ENCODE peak calls at places on chromosomes 16 and 17, in eight cellular contexts. X, L, K, V, G, N, Q and S are unnamed samples.

GRCh38 chr16:15553313-15554088 is 89.5 kb downstream of the MARF1 start:
- DNase-seq in Q (no peak), V (no peak), G (peak), K (no peak), L (no peak), N (no peak), X (no peak), S (no peak)

GRCh38 chr16:86836503-86837125 is 258.3 kb downstream of the FOXL1 start:
- DNase-seq in N (no peak), K (no peak), L (no peak), V (no peak), Q (no peak), X (no peak), G (peak), S (no peak)

GRCh38 chr16:75138636-75139035 is 9.7 kb upstream of the ZFP1 start:
- DNase-seq in K (no peak), N (no peak), G (no peak), V (no peak), L (no peak), Q (no peak), X (no peak), S (no peak)

GRCh38 chr17:31494259-31495048 is 103.0 kb downstream of the RAB11FIP4 start:
- DNase-seq in K (peak), L (no peak), X (no peak), G (no peak), Q (no peak), N (peak), V (no peak), S (no peak)

GRCh38 chr17:50210249-50211225 is 9.1 kb upstream of the COL1A1 start:
- DNase-seq in G (peak), K (no peak), N (peak), L (no peak), X (peak), V (no peak), Q (peak), S (no peak)

GRCh38 chr17:52648995-52649394 is 490.5 kb upstream of the CA10 start:
- DNase-seq in L (no peak), K (no peak), V (no peak), N (no peak), G (no peak), X (no peak), Q (no peak), S (no peak)

GRCh38 chr16:273547-274421 is 2.0 kb downstream of the RGS11 start:
- DNase-seq in V (no peak), X (peak), K (no peak), Q (no peak), N (no peak), G (no peak), L (peak), S (no peak)

GRCh38 chr17:57874434-57875108 is 24.7 kb upstream of the MRPS23 start:
- DNase-seq in V (no peak), N (peak), Q (peak), G (peak), X (no peak), K (no peak), L (no peak), S (no peak)

GRCh38 chr17:15291674-15292361 is 26.7 kb upstream of the PMP22 start:
- DNase-seq in L (no peak), X (no peak), K (no peak), N (no peak), Q (no peak), V (no peak), G (peak), S (no peak)

GRCh38 chr17:75308732-75309629 is 19.7 kb upstream of the SLC25A19 start:
- DNase-seq in X (peak), L (peak), N (peak), V (no peak), Q (no peak), K (no peak), G (no peak), S (no peak)

GRCh38 chr17:47305302-47305923 is 18.3 kb upstream of the EFCAB13 start:
- DNase-seq in X (peak), K (no peak), G (peak), N (no peak), L (no peak), V (no peak), Q (no peak), S (no peak)

GRCh38 chr16:80663078-80663477 is 122.3 kb downstream of the DYNLRB2 start:
- DNase-seq in L (no peak), N (no peak), K (no peak), V (no peak), X (no peak), G (no peak), Q (no peak), S (no peak)
- TF ChIP-seq CTCF in L (no peak), N (no peak), K (no peak), V (no peak), X (no peak), G (no peak), Q (no peak), S (no peak)

GRCh38 chr16:29743475-29743826 is 2.3 kb downstream of the C16orf54 start:
- DNase-seq in V (no peak), N (peak), G (no peak), L (no peak), K (no peak), X (no peak), Q (no peak), S (no peak)

GRCh38 chr16:29745853-29746345 is at the start of gene C16orf54:
- DNase-seq in N (peak), G (no peak), L (peak), K (peak), Q (no peak), V (peak), X (no peak), S (no peak)

GRCh38 chr16:29743827-29744531 is 1.8 kb downstream of the C16orf54 start:
- DNase-seq in K (no peak), G (no peak), N (no peak), Q (no peak), X (no peak), V (no peak), L (no peak), S (no peak)

GRCh38 chr16:29744541-29745101 is 1.2 kb downstream of the C16orf54 start:
- DNase-seq in G (no peak), V (no peak), K (no peak), L (no peak), X (no peak), N (peak), Q (no peak), S (no peak)

GRCh38 chr16:29745126-29745852 is 501 bp downstream of the C16orf54 start:
- DNase-seq in Q (no peak), V (peak), K (peak), N (peak), G (no peak), X (no peak), L (no peak), S (no peak)
- TF ChIP-seq CTCF in Q (no peak), V (no peak), K (no peak), N (no peak), G (no peak), X (no peak), L (no peak), S (no peak)

GRCh38 chr17:78313735-78314648 is 45.9 kb downstream of the SOCS3 start:
- DNase-seq in V (peak), N (peak), X (peak), L (peak), G (peak), Q (peak), K (peak), S (peak)
- TF ChIP-seq CTCF in V (no peak), N (no peak), X (no peak), L (no peak), G (no peak), Q (peak), K (no peak), S (no peak)

GRCh38 chr17:62732125-62732524 is 76.0 kb downstream of the MARCHF10 start:
- DNase-seq in L (no peak), Q (no peak), N (no peak), X (no peak), G (no peak), K (no peak), V (no peak), S (no peak)

GRCh38 chr17:62723842-62724241 is 84.3 kb downstream of the MARCHF10 start:
- DNase-seq in L (no peak), V (no peak), K (no peak), N (no peak), Q (no peak), G (peak), X (no peak), S (no peak)

GRCh38 chr17:62725791-62726249 is 82.3 kb downstream of the MARCHF10 start:
- DNase-seq in Q (no peak), K (no peak), G (peak), L (no peak), X (no peak), N (peak), V (no peak), S (no peak)

GRCh38 chr17:62724398-62725146 is 83.5 kb downstream of the MARCHF10 start:
- DNase-seq in V (peak), K (peak), G (peak), N (no peak), Q (no peak), L (no peak), X (no peak), S (no peak)

DNA sequence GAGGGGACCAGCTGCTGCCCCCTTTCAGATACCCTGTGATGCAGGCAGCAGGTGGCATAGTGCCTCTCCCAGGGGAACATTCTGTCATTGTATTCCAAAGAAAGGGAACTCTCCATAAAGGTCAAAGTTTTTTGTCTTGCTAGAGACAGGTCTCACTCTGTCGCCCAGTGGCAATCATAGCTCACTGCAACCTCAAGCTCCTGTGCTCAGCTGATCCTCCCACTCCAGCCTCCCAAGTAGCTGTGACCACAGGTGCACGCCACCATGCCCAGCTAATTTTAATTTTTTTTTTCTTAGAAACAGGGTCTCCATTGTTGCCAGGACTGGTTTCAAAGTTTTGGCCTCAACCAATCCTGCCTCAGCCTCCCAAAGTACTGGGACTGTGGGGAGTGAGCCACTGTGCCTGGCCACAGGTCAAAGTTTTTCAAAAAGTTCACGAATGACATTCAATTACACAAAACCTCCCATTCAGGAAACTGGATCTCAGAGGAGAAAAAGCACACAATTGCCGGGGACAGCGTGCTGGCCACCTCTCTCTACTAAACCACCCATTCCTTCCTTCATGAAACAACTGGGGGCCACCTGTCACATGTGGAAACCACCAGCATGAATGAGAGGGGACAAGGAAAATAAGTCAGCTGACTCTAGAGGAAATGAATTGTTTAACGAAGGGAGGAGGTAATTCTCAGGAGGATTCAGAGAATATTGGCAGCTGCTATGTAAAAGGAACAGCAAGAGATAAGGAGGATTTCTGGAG is 80.0 kb downstream of the MARCHF10 start:
- DNase-seq in Q (no peak), V (no peak), K (no peak), N (peak), X (no peak), L (no peak), G (no peak), S (no peak)
- TF ChIP-seq CTCF in Q (no peak), V (no peak), K (no peak), N (no peak), X (no peak), L (no peak), G (no peak), S (peak)

GRCh38 chr17:73231841-73232586 is 29.7 kb downstream of the CPSF4L start:
- DNase-seq in G (peak), L (peak), K (peak), X (peak), V (peak), N (peak), Q (peak), S (peak)
- TF ChIP-seq CTCF in G (peak), L (no peak), K (no peak), X (no peak), V (no peak), N (no peak), Q (no peak), S (peak)

DNA sequence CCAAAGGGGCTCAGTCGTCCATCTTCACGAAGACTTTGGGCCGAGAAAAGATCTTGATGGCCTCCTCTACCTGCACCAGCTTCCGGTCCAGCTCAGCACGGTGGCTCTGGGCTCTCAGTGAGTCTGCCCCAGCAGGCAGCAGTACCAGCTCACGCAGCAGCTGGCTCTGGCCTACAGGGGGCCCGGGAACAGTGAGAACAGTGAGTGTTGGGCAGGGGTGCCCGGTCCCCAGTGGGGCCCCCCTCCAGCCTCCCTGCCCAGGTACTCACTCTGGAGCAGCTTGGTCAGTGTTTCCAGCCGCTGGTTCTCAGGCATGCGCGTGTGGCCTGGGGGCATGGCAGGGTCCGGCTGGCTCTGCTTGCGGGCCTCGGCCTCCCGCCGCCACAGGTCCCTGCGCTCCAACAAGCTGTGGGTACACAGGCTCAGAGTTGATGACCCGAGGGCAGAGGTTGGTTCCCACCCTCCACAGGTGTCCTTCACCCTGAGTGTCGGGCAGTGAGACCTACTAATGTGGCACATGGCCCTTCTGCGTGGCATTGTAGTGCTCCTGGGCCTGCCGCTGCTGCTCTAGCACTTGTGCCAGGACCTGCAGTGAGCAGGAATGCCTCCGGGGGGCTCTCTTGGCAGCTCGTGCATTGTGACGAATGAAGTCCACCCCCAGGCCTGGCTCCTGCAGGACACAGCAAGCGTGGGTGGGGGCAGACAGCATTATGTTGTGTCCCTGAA is 2.6 kb downstream of the PARD6A start:
- DNase-seq in X (peak), K (no peak), N (peak), Q (no peak), L (peak), V (no peak), G (no peak), S (no peak)
- TF ChIP-seq CTCF in X (no peak), K (no peak), N (peak), Q (peak), L (no peak), V (no peak), G (peak), S (peak)

DNA sequence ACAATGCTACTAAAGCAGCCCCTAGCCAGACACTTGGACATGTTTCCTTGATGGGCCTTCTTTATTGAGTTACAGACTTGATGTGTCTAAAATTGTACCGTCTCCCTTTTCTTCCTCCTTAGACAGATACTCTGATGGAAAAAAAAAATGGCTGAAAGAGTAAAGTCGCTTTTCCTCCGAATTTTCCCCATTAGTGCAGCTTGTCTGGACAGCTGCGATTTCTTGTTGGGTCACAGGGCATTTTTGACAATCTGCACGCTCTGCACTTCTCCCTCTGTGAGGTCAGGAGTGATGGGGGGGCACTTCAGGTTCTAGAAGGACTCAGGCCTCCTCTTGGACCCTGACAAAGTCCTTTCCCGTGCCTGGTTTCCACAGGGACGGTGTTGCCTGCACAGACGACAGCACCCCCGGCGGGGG is 968 bp upstream of the PRKAR1A start:
- DNase-seq in Q (no peak), N (no peak), V (no peak), L (no peak), K (no peak), X (peak), G (no peak), S (no peak)
- TF ChIP-seq CTCF in Q (peak), N (no peak), V (no peak), L (peak), K (no peak), X (no peak), G (no peak), S (no peak)

GRCh38 chr17:77814091-77814772 is 144.3 kb upstream of the TNRC6C start:
- DNase-seq in K (no peak), X (no peak), N (no peak), G (no peak), V (no peak), L (no peak), Q (no peak), S (no peak)

GRCh38 chr17:77817953-77818352 is 140.6 kb upstream of the TNRC6C start:
- DNase-seq in X (no peak), L (no peak), Q (no peak), G (no peak), N (no peak), K (no peak), V (no peak), S (no peak)

GRCh38 chr17:77811521-77811920 is 147.0 kb upstream of the TNRC6C start:
- DNase-seq in X (no peak), G (no peak), Q (no peak), V (no peak), L (no peak), K (no peak), N (no peak), S (no peak)

GRCh38 chr17:77819497-77819896 is 139.0 kb upstream of the TNRC6C start:
- DNase-seq in N (no peak), V (no peak), L (no peak), Q (no peak), K (no peak), X (no peak), G (no peak), S (no peak)

GRCh38 chr17:77815127-77815905 is 143.2 kb upstream of the TNRC6C start:
- DNase-seq in L (no peak), X (no peak), N (no peak), Q (no peak), V (no peak), K (no peak), G (no peak), S (no peak)
- TF ChIP-seq CTCF in L (no peak), X (no peak), N (no peak), Q (no peak), V (no peak), K (no peak), G (no peak), S (peak)

GRCh38 chr17:56230660-56231059 is 77.4 kb downstream of the ANKFN1 start:
- DNase-seq in Q (no peak), V (no peak), N (peak), X (no peak), G (no peak), K (no peak), L (no peak), S (no peak)
- TF ChIP-seq CTCF in Q (no peak), V (no peak), N (no peak), X (no peak), G (no peak), K (no peak), L (no peak), S (no peak)

GRCh38 chr17:63476857-63477470 is at the start of gene ACE:
- DNase-seq in X (peak), N (peak), V (peak), G (peak), L (peak), Q (no peak), K (no peak), S (peak)
- TF ChIP-seq CTCF in X (no peak), N (no peak), V (no peak), G (no peak), L (no peak), Q (peak), K (no peak), S (no peak)